ENCODE peak calls at places on chromosomes 6 and 20, in ten cellular contexts. O is body of pancreas, E is transverse colon, X is cardiac muscle cell, L is HCT116, C is astrocyte, A is heart right ventricle, D is breast epithelium, V is OCI-LY7, B is uterus. Z is an unnamed sample.

GRCh38 chr20:1491281-1491840 is at the start of gene SIRPB2:
- DNase-seq in L (no peak), O (peak; percentile 65), D (no peak), E (peak; percentile 21), A (peak; percentile 42), X (no peak), V (no peak), B (peak; percentile 42), C (no peak), Z (no peak)

GRCh38 chr6:15066433-15067337 is 179.2 kb upstream of the JARID2 start:
- DNase-seq in D (peak; percentile 34), O (peak; percentile 74), B (peak; percentile 33), X (no peak), C (peak; percentile 89), V (no peak), L (no peak), A (peak; percentile 54), E (peak; percentile 28), Z (no peak)

GRCh38 chr6:138689849-138690248 is 83.7 kb upstream of the CCDC28A start:
- DNase-seq in A (no peak), L (no peak), E (no peak), X (no peak), V (no peak), O (no peak), C (peak; percentile 85), D (peak; percentile 22), B (no peak), Z (no peak)

GRCh38 chr6:32973144-32973854 is 4.9 kb downstream of the BRD2 start:
- DNase-seq in C (no peak), V (peak; percentile 62), L (no peak), D (no peak), O (peak; percentile 57), E (peak; percentile 41), B (peak; percentile 50), X (peak; percentile 76), A (peak; percentile 47), Z (peak; percentile 81)

GRCh38 chr6:116210750-116211425 is 43.0 kb downstream of the TSPYL4 start:
- DNase-seq in V (no peak), A (peak; percentile 71), L (no peak), E (no peak), B (no peak), C (peak; percentile 79), D (no peak), O (no peak), X (peak; percentile 13), Z (no peak)

GRCh38 chr20:61977387-61977786 is 88.3 kb downstream of the TAF4 start:
- DNase-seq in D (no peak), A (no peak), V (no peak), B (no peak), X (no peak), L (no peak), O (no peak), E (no peak), C (no peak), Z (no peak)

GRCh38 chr20:46699651-46700359 is 9.6 kb upstream of the SLC2A10 start:
- DNase-seq in V (no peak), A (no peak), D (no peak), E (no peak), L (no peak), C (no peak), X (no peak), O (no peak), B (no peak), Z (no peak)

GRCh38 chr6:98486052-98486451 is 348.3 kb upstream of the POU3F2 start:
- DNase-seq in O (no peak), V (no peak), D (no peak), B (no peak), C (no peak), L (no peak), E (no peak), X (peak; percentile 17), A (no peak), Z (no peak)

GRCh38 chr6:30828027-30828962 is 56.0 kb upstream of the DDR1 start:
- DNase-seq in C (peak; percentile 79), O (peak; percentile 90), E (peak; percentile 94), L (no peak), V (peak; percentile 77), X (peak; percentile 87), B (peak; percentile 91), D (peak; percentile 93), A (peak; percentile 92), Z (peak; percentile 73)

GRCh38 chr6:40299666-40300065 is 287.5 kb downstream of the LRFN2 start:
- DNase-seq in L (no peak), D (no peak), V (no peak), O (no peak), A (no peak), B (no peak), C (no peak), X (no peak), E (no peak), Z (no peak)

DNA sequence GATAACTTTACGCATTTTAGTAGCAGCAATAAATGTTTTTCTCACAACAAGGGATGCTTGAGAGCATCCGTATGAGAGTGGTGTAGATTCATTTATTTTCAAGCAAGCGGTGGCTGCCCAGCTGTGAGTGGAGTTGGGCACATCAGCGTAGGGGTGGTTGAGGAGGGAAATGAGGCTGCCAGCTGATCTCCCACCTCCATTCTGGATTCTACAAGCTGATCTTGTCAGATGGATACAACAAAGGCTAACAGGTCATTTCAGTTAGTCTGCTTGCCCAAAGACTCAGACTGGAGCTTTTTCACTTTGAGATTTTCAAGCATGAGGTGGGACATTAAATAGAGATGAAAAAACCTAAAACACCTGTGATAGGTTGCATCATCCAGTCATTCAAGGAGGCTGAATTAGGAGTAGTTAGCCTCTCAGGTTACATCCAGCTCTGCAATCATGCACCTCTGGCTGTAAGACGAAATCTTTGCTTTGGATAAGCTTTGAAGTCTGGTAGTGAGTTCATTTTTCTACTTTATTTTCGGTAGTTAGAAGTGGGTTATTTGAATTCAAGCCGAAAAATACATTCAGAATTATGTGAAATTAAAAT is 1.9 kb upstream of the BACH2 start:
- DNase-seq in A (no peak), C (no peak), X (no peak), D (no peak), B (no peak), E (no peak), O (no peak), L (no peak), V (peak; percentile 86), Z (no peak)
- H3K4me3 ChIP-seq in A (no peak overlapping the region), C (no peak overlapping the region), X (no peak overlapping the region), D (no peak overlapping the region), B (no peak overlapping the region), E (no peak overlapping the region), O (no peak overlapping the region), L (no peak overlapping the region), V (peak overlapping the region; percentile 92), Z (no peak overlapping the region)

DNA sequence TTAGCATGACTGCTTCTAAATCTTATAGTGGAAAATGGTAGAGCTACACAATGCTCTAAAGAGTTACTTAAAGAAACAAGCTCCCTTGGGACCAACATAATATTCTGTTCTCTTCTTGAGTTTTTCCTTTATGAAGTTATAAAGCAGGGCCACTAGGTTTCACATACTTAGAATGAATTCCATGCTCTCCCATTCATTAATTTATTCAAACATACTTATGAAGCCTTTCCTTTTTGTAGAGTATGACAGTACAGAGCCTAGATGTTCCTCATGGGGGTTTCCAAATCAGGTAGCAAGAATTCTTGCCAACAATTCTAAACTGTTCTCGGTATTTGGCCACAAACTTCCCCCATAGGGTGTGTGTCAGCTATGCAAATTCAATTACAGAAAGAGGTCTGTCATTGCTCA is 20.6 kb upstream of the FABP7 start:
- DNase-seq in A (no peak), B (no peak), D (no peak), V (no peak), E (no peak), L (no peak), X (no peak), O (no peak), C (no peak), Z (no peak)
- H3K27ac ChIP-seq in A (no peak overlapping the region), B (no peak overlapping the region), D (no peak overlapping the region), V (no peak overlapping the region), E (no peak overlapping the region), L (no peak overlapping the region), X (no peak overlapping the region), O (no peak overlapping the region), C (no peak overlapping the region), Z (no peak overlapping the region)

GRCh38 chr6:88301888-88302768 is 136.0 kb upstream of the CNR1 start:
- DNase-seq in B (no peak), D (no peak), C (no peak), O (no peak), L (no peak), E (no peak), X (no peak), V (no peak), A (no peak), Z (no peak)
- H3K4me1 ChIP-seq in B (no peaks in the 10 kb centered on the region), D (no peaks in the 10 kb centered on the region), C (peaks cover 5% of the 10 kb centered on the region), O (no peaks in the 10 kb centered on the region), L (no peaks in the 10 kb centered on the region), E (no peaks in the 10 kb centered on the region), X (no peaks in the 10 kb centered on the region), V (no peaks in the 10 kb centered on the region), A (no peaks in the 10 kb centered on the region), Z (no peaks in the 10 kb centered on the region)

GRCh38 chr6:147170269-147170668 is 33.9 kb upstream of the STXBP5 start:
- DNase-seq in L (no peak), O (no peak), D (no peak), X (no peak), B (no peak), C (peak; percentile 95), A (no peak), E (no peak), V (no peak), Z (no peak)

GRCh38 chr6:147167009-147167408 is 37.2 kb upstream of the STXBP5 start:
- DNase-seq in C (no peak), B (no peak), V (no peak), D (no peak), O (no peak), X (no peak), A (no peak), L (no peak), E (no peak), Z (no peak)

GRCh38 chr6:147166360-147166944 is 37.8 kb upstream of the STXBP5 start:
- DNase-seq in B (no peak), C (peak; percentile 51), X (no peak), D (no peak), L (no peak), O (no peak), V (no peak), E (no peak), A (no peak), Z (no peak)

GRCh38 chr6:147169529-147169928 is 34.7 kb upstream of the STXBP5 start:
- DNase-seq in A (no peak), L (no peak), V (no peak), C (no peak), E (no peak), X (no peak), D (no peak), B (no peak), O (no peak), Z (no peak)

DNA sequence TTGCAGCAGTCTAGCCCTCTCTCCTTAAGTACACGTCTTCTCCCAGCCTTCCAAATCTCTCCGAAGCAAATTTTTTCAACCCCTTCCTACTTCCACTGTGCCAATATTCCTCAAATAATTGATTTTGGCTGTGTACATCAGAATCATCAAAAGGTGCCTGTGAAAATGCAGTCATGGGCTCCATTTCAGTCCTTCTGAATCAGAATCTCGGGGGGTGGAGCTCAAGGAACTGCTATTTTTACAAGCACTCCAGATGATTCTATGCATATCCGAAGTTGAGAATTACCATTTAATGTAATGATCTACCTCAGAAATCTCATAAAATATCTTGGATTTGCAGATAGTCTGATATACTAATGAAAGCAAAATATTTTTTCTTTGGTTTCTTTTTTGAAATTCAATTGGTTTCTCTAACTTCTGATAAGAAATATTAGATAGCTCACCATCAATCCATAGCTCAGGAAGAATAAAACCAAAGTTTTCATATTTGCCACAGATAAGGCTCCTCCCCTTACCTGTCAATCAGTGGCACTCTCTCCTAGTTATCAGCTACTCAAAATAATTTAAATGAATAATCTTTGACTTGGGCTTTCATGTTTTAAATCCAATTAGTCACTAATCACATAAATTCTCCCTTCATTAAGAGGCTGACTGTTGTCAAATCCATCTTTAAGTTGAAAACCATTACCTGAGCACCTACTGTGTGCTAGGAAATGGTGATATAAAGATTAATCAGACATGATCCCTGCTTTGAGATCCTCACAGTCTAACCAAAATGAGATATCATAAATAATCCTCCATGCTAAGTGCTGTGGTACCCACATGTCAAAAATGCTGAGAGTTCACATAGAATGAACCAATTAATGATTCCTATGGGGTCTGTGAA is 36.4 kb upstream of the STXBP5 start:
- DNase-seq in B (no peak), O (no peak), C (no peak), V (no peak), E (no peak), D (no peak), A (no peak), L (no peak), X (no peak), Z (no peak)
- H3K4me3 ChIP-seq in B (no peak overlapping the region), O (no peak overlapping the region), C (no peak overlapping the region), V (no peak overlapping the region), E (no peak overlapping the region), D (no peak overlapping the region), A (no peak overlapping the region), L (no peak overlapping the region), X (no peak overlapping the region), Z (no peak overlapping the region)

Z was measured in CD4-positive, alpha-beta memory T cell.